ENCODE peak calls at places on chromosomes 2 and 18, in seven cellular contexts. K is astrocyte, P is lower lobe of right lung, G is colonic mucosa, E is pancreas, M is heart right ventricle, D is suprapubic skin. V is an unnamed sample. For H3K4me1, the result is how much of the 10 kb centered on the place peaks cover.

GRCh38 chr2:46241344-46241743 is 55.9 kb upstream of the EPAS1 start:
- DNase-seq in K (no peak), P (no peak), G (no peak), E (no peak), M (no peak), D (no peak), V (no peak)

GRCh38 chr2:89848763-89849162 is 1157.3 kb downstream of the RPIA start:
- DNase-seq in K (no peak), P (no peak), G (no peak), E (no peak), M (no peak), D (no peak), V (no peak)

GRCh38 chr2:161480123-161480522 is 64.0 kb downstream of the TBR1 start:
- DNase-seq in K (no peak), P (no peak), G (no peak), E (peak), M (no peak), D (no peak), V (no peak)

GRCh38 chr18:21345851-21346250 is 103.8 kb downstream of the GREB1L start:
- DNase-seq in K (peak), P (no peak), G (no peak), E (no peak), M (no peak), D (no peak), V (no peak)

GRCh38 chr2:223076573-223076972 is 24.6 kb downstream of the KCNE4 start:
- DNase-seq in K (peak), P (no peak), G (no peak), E (no peak), M (no peak), D (no peak), V (no peak)

GRCh38 chr2:36366491-36367120 is 11.0 kb downstream of the CRIM1 start:
- DNase-seq in K (no peak), P (no peak), G (no peak), E (no peak), M (no peak), D (no peak), V (no peak)

GRCh38 chr2:191894681-191895147 is 47.8 kb upstream of the CAVIN2 start:
- DNase-seq in K (peak), P (no peak), G (no peak), E (no peak), M (no peak), D (no peak), V (no peak)

GRCh38 chr2:127106457-127106997 is 427 bp downstream of the BIN1 start:
- DNase-seq in K (peak), P (no peak), G (no peak), E (peak), M (no peak), D (peak), V (peak)

GRCh38 chr2:196479350-196479749 is 160.2 kb upstream of the CCDC150 start:
- DNase-seq in K (peak), P (no peak), G (no peak), E (no peak), M (no peak), D (no peak), V (no peak)

GRCh38 chr2:111213877-111214276 is 93.2 kb downstream of the BCL2L11 start:
- DNase-seq in K (no peak), P (no peak), G (no peak), E (no peak), M (no peak), D (no peak), V (no peak)

GRCh38 chr18:470661-471501 is 29.6 kb downstream of the COLEC12 start:
- DNase-seq in K (peak), P (no peak), G (no peak), E (no peak), M (no peak), D (no peak), V (no peak)

GRCh38 chr2:168607992-168608391 is 151.9 kb downstream of the CERS6 start:
- DNase-seq in K (peak), P (no peak), G (no peak), E (no peak), M (no peak), D (no peak), V (no peak)

GRCh38 chr2:123073371-123073770 is 951.7 kb upstream of the CNTNAP5 start:
- DNase-seq in K (no peak), P (no peak), G (no peak), E (no peak), M (no peak), D (no peak), V (no peak)

GRCh38 chr2:18299423-18300212 is 260.8 kb downstream of the RDH14 start:
- DNase-seq in K (peak), P (no peak), G (no peak), E (no peak), M (no peak), D (no peak), V (peak)

GRCh38 chr2:14051401-14051800 is 581.1 kb upstream of the LRATD1 start:
- DNase-seq in K (no peak), P (no peak), G (no peak), E (no peak), M (no peak), D (no peak), V (no peak)

GRCh38 chr2:236086971-236087465 is 81.2 kb downstream of the GBX2 start:
- DNase-seq in K (no peak), P (no peak), G (no peak), E (no peak), M (no peak), D (no peak), V (no peak)

GRCh38 chr18:2974731-2975130 is 38.2 kb downstream of the LPIN2 start:
- DNase-seq in K (no peak), P (no peak), G (no peak), E (no peak), M (no peak), D (no peak), V (no peak)

GRCh38 chr18:79964330-79965118 is at the start of gene HSBP1L1:
- DNase-seq in K (no peak), P (peak), G (peak), E (peak), M (no peak), D (peak), V (peak)

GRCh38 chr2:205198130-205198505 is 484.2 kb upstream of the NRP2 start:
- DNase-seq in K (peak), P (no peak), G (no peak), E (no peak), M (peak), D (no peak), V (no peak)

GRCh38 chr18:3524706-3525105 is 74.7 kb downstream of the TGIF1 start:
- DNase-seq in K (no peak), P (no peak), G (no peak), E (no peak), M (no peak), D (no peak), V (no peak)

GRCh38 chr2:136131484-136131960 is 13.6 kb upstream of the CXCR4 start:
- DNase-seq in K (no peak), P (no peak), G (no peak), E (no peak), M (no peak), D (no peak), V (no peak)
- TF ChIP-seq CTCF in K (no peak), P (no peak), G (no peak), E (no peak), M (no peak), D (no peak), V (no peak)

GRCh38 chr2:181471783-181472182 is 14.6 kb downstream of the ITGA4 start:
- DNase-seq in K (peak), P (no peak), G (no peak), E (no peak), M (no peak), D (no peak), V (no peak)

GRCh38 chr2:181471227-181471626 is 14.0 kb downstream of the ITGA4 start:
- DNase-seq in K (peak), P (no peak), G (no peak), E (no peak), M (no peak), D (no peak), V (no peak)

GRCh38 chr2:181470815-181471214 is 13.6 kb downstream of the ITGA4 start:
- DNase-seq in K (no peak), P (no peak), G (no peak), E (no peak), M (no peak), D (no peak), V (no peak)

GRCh38 chr2:181474227-181474626 is 17.0 kb downstream of the ITGA4 start:
- DNase-seq in K (no peak), P (no peak), G (no peak), E (no peak), M (no peak), D (no peak), V (no peak)

GRCh38 chr2:181472990-181473389 is 15.8 kb downstream of the ITGA4 start:
- DNase-seq in K (no peak), P (no peak), G (no peak), E (peak), M (no peak), D (no peak), V (no peak)
- H3K4me1 ChIP-seq in K (under half), P (under half), G (under half), E (under half), M (under half), D (under half), V (under half)

GRCh38 chr18:13103366-13103765 is 112.2 kb downstream of the CEP192 start:
- DNase-seq in K (no peak), P (no peak), G (no peak), E (no peak), M (no peak), D (no peak), V (no peak)
- TF ChIP-seq CTCF in K (no peak), P (peak), G (no peak), E (no peak), M (no peak), D (no peak), V (no peak)

GRCh38 chr2:54638103-54638502 is 85.4 kb upstream of the EML6 start:
- DNase-seq in K (no peak), P (no peak), G (no peak), E (no peak), M (no peak), D (no peak), V (no peak)

GRCh38 chr2:54636425-54637139 is 86.9 kb upstream of the EML6 start:
- DNase-seq in K (no peak), P (no peak), G (no peak), E (no peak), M (no peak), D (no peak), V (no peak)

GRCh38 chr2:54634012-54634411 is 89.5 kb upstream of the EML6 start:
- DNase-seq in K (no peak), P (no peak), G (no peak), E (no peak), M (no peak), D (no peak), V (no peak)

GRCh38 chr2:54634564-54635511 is 88.6 kb upstream of the EML6 start:
- DNase-seq in K (peak), P (no peak), G (no peak), E (no peak), M (peak), D (no peak), V (no peak)

DNA sequence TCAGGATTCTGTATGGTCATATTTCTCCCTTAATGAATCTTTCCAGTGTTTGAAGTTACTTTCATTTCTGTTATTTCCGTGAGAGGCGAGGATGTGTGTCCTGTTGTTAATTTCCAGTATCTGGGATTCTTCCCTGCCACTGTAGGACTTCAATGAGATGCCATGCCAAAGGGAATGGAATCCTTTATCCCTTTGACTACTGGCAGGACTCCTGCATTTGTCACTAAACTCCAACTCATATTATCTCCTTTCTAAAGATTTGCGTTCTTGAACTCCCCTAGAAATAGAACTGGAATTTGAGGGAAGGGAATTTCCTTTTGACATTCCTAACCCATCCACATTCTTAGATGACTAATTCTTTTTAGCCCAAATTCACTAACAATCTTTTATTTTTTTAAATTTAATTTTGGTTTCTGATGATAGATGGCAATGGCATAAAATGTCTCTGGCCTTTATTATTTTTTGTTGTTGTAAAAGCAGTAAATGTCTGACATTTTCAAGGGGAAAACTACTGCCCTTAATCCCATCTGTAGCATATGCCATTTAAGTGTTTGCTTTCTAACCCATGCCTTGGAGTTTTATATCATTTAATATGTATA is 87.8 kb upstream of the EML6 start:
- DNase-seq in K (peak), P (no peak), G (no peak), E (no peak), M (no peak), D (no peak), V (no peak)
- H3K4me1 ChIP-seq in K (under half), P (half or more), G (under half), E (under half), M (half or more), D (under half), V (under half)

GRCh38 chr2:62339413-62339812 is 143.5 kb downstream of the B3GNT2 start:
- DNase-seq in K (no peak), P (no peak), G (no peak), E (no peak), M (no peak), D (no peak), V (no peak)
- TF ChIP-seq CTCF in K (no peak), P (no peak), G (no peak), E (no peak), M (no peak), D (no peak), V (no peak)

GRCh38 chr2:66567742-66568141 is 132.8 kb downstream of the MEIS1 start:
- DNase-seq in K (no peak), P (no peak), G (no peak), E (no peak), M (no peak), D (no peak), V (peak)
- H3K4me1 ChIP-seq in K (under half), P (under half), G (under half), E (under half), M (under half), D (under half), V (under half)